ENCODE peak calls at places on chromosomes 7 and 10, in five cellular contexts. N is stimulated activated CD4-positive, alpha-beta T cell treated with anti-CD3 and anti-CD28 coated beads, Interleukin-1b, Interleukin-23, amount 100 ng/mL, for 24 hours; Q is mammary epithelial cell; H is amniotic stem cell; X is esophagus squamous epithelium. D is an unnamed sample.

GRCh38 chr10:35643151-35643975 is 1.3 kb upstream of the FZD8 start:
- DNase-seq in N (no peak), Q (no peak), H (peak), X (no peak), D (peak)

GRCh38 chr10:120917521-120918250 is 66.5 kb downstream of the WDR11 start:
- DNase-seq in N (no peak), Q (peak), H (no peak), X (no peak), D (no peak)

GRCh38 chr10:70462349-70462984 is 16.1 kb upstream of the PALD1 start:
- DNase-seq in N (no peak), Q (peak), H (no peak), X (no peak), D (no peak)

GRCh38 chr10:133104972-133105495 is 17.3 kb downstream of the ADGRA1 start:
- DNase-seq in N (no peak), Q (no peak), H (no peak), X (no peak), D (no peak)

GRCh38 chr7:108454674-108455523 is 1.3 kb downstream of the NRCAM start:
- DNase-seq in N (no peak), Q (peak), H (no peak), X (no peak), D (peak)

GRCh38 chr7:30660331-30661255 is 21.7 kb downstream of the CRHR2 start:
- DNase-seq in N (no peak), Q (no peak), H (no peak), X (no peak), D (no peak)

GRCh38 chr7:107966701-107967100 is 36.3 kb downstream of the LAMB1 start:
- DNase-seq in N (no peak), Q (peak), H (peak), X (no peak), D (no peak)

GRCh38 chr10:6124666-6125065 is 35.8 kb downstream of the RBM17 start:
- DNase-seq in N (no peak), Q (peak), H (no peak), X (no peak), D (no peak)

GRCh38 chr10:8312079-8312478 is 257.6 kb downstream of the GATA3 start:
- DNase-seq in N (no peak), Q (peak), H (no peak), X (no peak), D (no peak)

GRCh38 chr10:80443531-80443974 is 10.6 kb upstream of the TSPAN14 start:
- DNase-seq in N (no peak), Q (no peak), H (no peak), X (no peak), D (no peak)

GRCh38 chr10:51729822-51730530 is 30.6 kb upstream of the CSTF2T start:
- DNase-seq in N (no peak), Q (no peak), H (no peak), X (no peak), D (no peak)

GRCh38 chr10:121596668-121597503 is 1.4 kb downstream of the FGFR2 start:
- DNase-seq in N (no peak), Q (peak), H (no peak), X (no peak), D (peak)

GRCh38 chr7:121561717-121562116 is 165.6 kb upstream of the FAM3C start:
- DNase-seq in N (no peak), Q (no peak), H (no peak), X (no peak), D (no peak)

GRCh38 chr10:50619882-50620281 is 3.9 kb downstream of the SGMS1 start:
- DNase-seq in N (no peak), Q (no peak), H (no peak), X (no peak), D (peak)

GRCh38 chr10:89466599-89467035 is 52.2 kb downstream of the IFIT5 start:
- DNase-seq in N (no peak), Q (peak), H (no peak), X (no peak), D (no peak)

GRCh38 chr10:104117839-104118323 is 4.1 kb upstream of the SFR1 start:
- DNase-seq in N (no peak), Q (peak), H (no peak), X (no peak), D (no peak)

GRCh38 chr7:102004831-102005230 is 187.4 kb downstream of the CUX1 start:
- DNase-seq in N (no peak), Q (no peak), H (no peak), X (no peak), D (no peak)

GRCh38 chr7:42494199-42494710 is 257.2 kb upstream of the GLI3 start:
- DNase-seq in N (no peak), Q (peak), H (no peak), X (no peak), D (no peak)

GRCh38 chr7:132076301-132077049 is 499.8 kb downstream of the PLXNA4 start:
- DNase-seq in N (no peak), Q (no peak), H (no peak), X (no peak), D (no peak)

GRCh38 chr10:75208177-75208576 is 2.4 kb upstream of the VDAC2 start:
- DNase-seq in N (no peak), Q (peak), H (peak), X (no peak), D (no peak)

GRCh38 chr10:14526326-14526725 is 195.6 kb upstream of the FRMD4A start:
- DNase-seq in N (no peak), Q (no peak), H (no peak), X (no peak), D (no peak)

GRCh38 chr7:127534636-127535035 is 50.8 kb downstream of the GCC1 start:
- DNase-seq in N (no peak), Q (no peak), H (no peak), X (no peak), D (no peak)

GRCh38 chr10:118918116-118918515 is 111.4 kb upstream of the NANOS1 start:
- DNase-seq in N (no peak), Q (no peak), H (no peak), X (no peak), D (no peak)

GRCh38 chr7:43467406-43467805 is 115.5 kb upstream of the STK17A start:
- DNase-seq in N (no peak), Q (peak), H (no peak), X (no peak), D (no peak)

GRCh38 chr7:36941359-36941758 is 217.1 kb upstream of the AOAH start:
- DNase-seq in N (no peak), Q (no peak), H (no peak), X (no peak), D (no peak)